ENCODE peak calls at places on chromosomes 7 and 10, in seven cellular contexts. One of them, this sample, is unnamed.

GRCh38 chr7:27714831-27715444 is 25.0 kb upstream of the TAX1BP1 start:
- DNase-seq in H9: no peak
- DNase-seq in H1: no peak
- DNase-seq in mesendoderm: no peak
- DNase-seq in mesenchymal stem cell: no peak
- DNase-seq in trophoblast cell: no peak
- DNase-seq in IMR-90: peak; percentile 66
- DNase-seq in this sample: no peak

GRCh38 chr10:75083972-75084833 is 27.3 kb upstream of the SAMD8 start:
- DNase-seq in mesenchymal stem cell: peak; percentile 17
- DNase-seq in H9: no peak
- DNase-seq in mesendoderm: no peak
- DNase-seq in H1: no peak
- DNase-seq in trophoblast cell: no peak
- DNase-seq in IMR-90: peak; percentile 59
- DNase-seq in this sample: no peak

GRCh38 chr7:17706255-17706654 is 234.0 kb downstream of the SNX13 start:
- DNase-seq in mesendoderm: no peak
- DNase-seq in H1: no peak
- DNase-seq in H9: no peak
- DNase-seq in trophoblast cell: no peak
- DNase-seq in IMR-90: no peak
- DNase-seq in mesenchymal stem cell: no peak
- DNase-seq in this sample: no peak

GRCh38 chr7:156109988-156110387 is 297.7 kb upstream of the SHH start:
- DNase-seq in mesenchymal stem cell: no peak
- DNase-seq in H9: no peak
- DNase-seq in IMR-90: no peak
- DNase-seq in trophoblast cell: no peak
- DNase-seq in mesendoderm: no peak
- DNase-seq in H1: no peak
- DNase-seq in this sample: no peak

GRCh38 chr7:105126436-105126975 is 112.5 kb downstream of the KMT2E start:
- DNase-seq in IMR-90: peak; percentile 30
- DNase-seq in H1: no peak
- DNase-seq in mesendoderm: no peak
- DNase-seq in H9: no peak
- DNase-seq in trophoblast cell: no peak
- DNase-seq in mesenchymal stem cell: no peak
- DNase-seq in this sample: no peak

GRCh38 chr10:33152146-33152545 is 182.3 kb downstream of the NRP1 start:
- DNase-seq in H9: no peak
- DNase-seq in IMR-90: no peak
- DNase-seq in H1: no peak
- DNase-seq in mesendoderm: no peak
- DNase-seq in mesenchymal stem cell: no peak
- DNase-seq in trophoblast cell: no peak
- DNase-seq in this sample: no peak

GRCh38 chr10:122239578-122240257 is 31.4 kb upstream of the BTBD16 start:
- DNase-seq in trophoblast cell: no peak
- DNase-seq in mesenchymal stem cell: no peak
- DNase-seq in H1: no peak
- DNase-seq in IMR-90: peak; percentile 54
- DNase-seq in H9: no peak
- DNase-seq in mesendoderm: peak; percentile 13
- DNase-seq in this sample: no peak

GRCh38 chr7:159105066-159105780 is 39.4 kb downstream of the VIPR2 start:
- DNase-seq in H1: no peak
- DNase-seq in H9: no peak
- DNase-seq in IMR-90: no peak
- DNase-seq in mesendoderm: no peak
- DNase-seq in trophoblast cell: no peak
- DNase-seq in mesenchymal stem cell: no peak
- DNase-seq in this sample: no peak

GRCh38 chr7:28586736-28587135 is 174.4 kb downstream of the CREB5 start:
- DNase-seq in H9: no peak
- DNase-seq in mesenchymal stem cell: no peak
- DNase-seq in trophoblast cell: no peak
- DNase-seq in H1: no peak
- DNase-seq in mesendoderm: no peak
- DNase-seq in IMR-90: no peak
- DNase-seq in this sample: no peak

GRCh38 chr10:99172130-99172738 is 63.4 kb downstream of the HPSE2 start:
- DNase-seq in mesendoderm: peak; percentile 72
- DNase-seq in trophoblast cell: peak; percentile 17
- DNase-seq in IMR-90: peak; percentile 51
- DNase-seq in mesenchymal stem cell: peak; percentile 71
- DNase-seq in H1: peak; percentile 13
- DNase-seq in H9: peak; percentile 63
- DNase-seq in this sample: peak; percentile 43

GRCh38 chr10:46282460-46283216 is 4.2 kb upstream of the ANTXRL start:
- DNase-seq in H1: no peak
- DNase-seq in H9: peak; percentile 64
- DNase-seq in mesendoderm: peak; percentile 91
- DNase-seq in trophoblast cell: peak; percentile 84
- DNase-seq in IMR-90: peak; percentile 62
- DNase-seq in mesenchymal stem cell: peak; percentile 81
- DNase-seq in this sample: peak; percentile 42

GRCh38 chr10:15238553-15239335 is 70.3 kb upstream of the NMT2 start:
- DNase-seq in mesenchymal stem cell: peak; percentile 50
- DNase-seq in IMR-90: peak; percentile 60
- DNase-seq in trophoblast cell: no peak
- DNase-seq in H9: no peak
- DNase-seq in mesendoderm: no peak
- DNase-seq in H1: no peak
- DNase-seq in this sample: no peak

GRCh38 chr10:7789390-7789789 is 1.4 kb downstream of the ATP5F1C start:
- DNase-seq in mesendoderm: peak; percentile 11
- DNase-seq in H1: no peak
- DNase-seq in trophoblast cell: no peak
- DNase-seq in IMR-90: peak; percentile 48
- DNase-seq in mesenchymal stem cell: peak; percentile 46
- DNase-seq in H9: no peak
- DNase-seq in this sample: no peak

GRCh38 chr7:75979361-75980125 is 14.9 kb downstream of the TMEM120A start:
- DNase-seq in H9: no peak
- DNase-seq in mesendoderm: no peak
- DNase-seq in H1: no peak
- DNase-seq in IMR-90: no peak
- DNase-seq in trophoblast cell: no peak
- DNase-seq in mesenchymal stem cell: no peak
- DNase-seq in this sample: no peak

GRCh38 chr10:14617125-14617524 is 157.6 kb downstream of the FAM107B start:
- DNase-seq in IMR-90: no peak
- DNase-seq in mesenchymal stem cell: no peak
- DNase-seq in H1: no peak
- DNase-seq in trophoblast cell: no peak
- DNase-seq in mesendoderm: no peak
- DNase-seq in H9: no peak
- DNase-seq in this sample: no peak

DNA sequence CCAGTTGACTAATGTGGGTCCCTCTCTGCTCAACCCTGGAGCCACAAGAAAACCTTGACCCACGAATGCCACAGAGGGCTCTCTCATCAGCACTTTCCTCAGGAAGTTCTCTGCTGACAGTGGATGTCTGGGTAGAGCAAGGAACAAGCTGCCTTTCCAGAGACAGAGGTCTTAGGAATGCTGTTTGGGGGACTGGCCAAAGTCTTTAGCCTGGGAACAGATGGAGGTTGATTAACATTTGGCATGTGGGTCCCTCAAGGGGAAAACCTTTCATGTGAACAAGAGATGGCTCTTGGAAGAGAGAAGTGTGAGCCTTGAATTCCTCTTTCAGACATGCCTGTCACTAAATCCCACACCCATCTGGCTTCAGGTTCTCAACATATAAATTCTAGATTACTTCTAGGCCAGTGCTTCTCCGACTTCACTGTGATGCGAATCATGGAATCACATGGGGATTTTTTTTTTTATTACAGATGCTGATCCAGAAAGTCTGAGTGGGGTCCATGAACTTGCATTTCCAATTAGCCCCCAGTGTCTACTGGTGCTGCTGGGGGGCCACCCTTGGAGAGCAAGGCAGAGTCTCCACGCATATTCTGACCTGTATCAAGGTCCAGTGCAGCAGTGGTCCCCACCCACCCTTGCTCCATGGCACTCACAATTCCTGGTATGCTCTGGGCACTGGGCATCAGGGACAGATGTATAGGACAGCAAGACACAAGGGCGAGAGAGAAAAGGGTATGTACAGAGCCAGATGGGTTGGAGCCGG is 360.4 kb downstream of the CXCL12 start:
- DNase-seq in IMR-90: no peak
- DNase-seq in mesendoderm: no peak
- DNase-seq in H1: no peak
- DNase-seq in trophoblast cell: no peak
- DNase-seq in mesenchymal stem cell: no peak
- DNase-seq in H9: no peak
- DNase-seq in this sample: no peak
- H3K18ac ChIP-seq in IMR-90: no peak overlapping the region
- H3K18ac ChIP-seq in mesendoderm: no peak overlapping the region
- H3K18ac ChIP-seq in H1: no peak overlapping the region
- H3K18ac ChIP-seq in trophoblast cell: no peak overlapping the region
- H3K18ac ChIP-seq in mesenchymal stem cell: no peak overlapping the region
- H3K18ac ChIP-seq in H9: peak overlapping the region; percentile 30
- H3K18ac ChIP-seq in this sample: peak overlapping the region; percentile 21

DNA sequence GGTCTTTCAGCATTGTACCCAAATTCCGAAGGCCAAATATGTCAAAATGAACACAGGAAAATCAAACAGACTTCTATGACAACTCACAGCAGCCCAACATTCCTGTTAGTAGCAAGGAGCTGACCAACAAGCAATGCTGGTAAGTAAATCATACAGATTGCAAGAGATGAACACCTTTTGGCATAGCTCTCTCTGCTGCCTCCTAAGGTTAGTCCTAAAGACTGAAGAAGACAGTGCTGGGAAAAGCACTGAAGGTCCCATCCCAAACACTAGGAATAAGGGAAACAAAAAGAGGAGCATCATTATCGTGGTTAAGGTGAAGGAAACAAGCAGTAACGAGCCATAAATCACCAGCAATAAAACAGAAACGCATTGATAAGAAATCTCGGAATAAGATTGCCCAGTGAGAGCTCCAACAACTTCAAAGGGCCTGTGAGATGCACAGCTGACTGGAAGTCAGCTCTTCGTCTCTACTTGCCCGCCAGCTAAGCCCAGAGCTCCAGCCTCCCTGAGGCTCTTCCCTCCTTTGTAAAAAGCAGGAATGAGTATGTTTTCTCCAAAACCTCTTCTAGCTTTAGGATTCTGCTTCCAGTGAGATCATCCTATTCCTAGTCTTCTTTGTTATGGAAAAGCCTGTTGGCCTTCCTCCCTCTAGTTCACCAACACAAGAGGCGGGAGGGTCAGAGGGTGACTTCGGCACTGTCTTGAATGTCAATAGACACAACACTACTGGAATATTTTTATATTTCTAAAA is 15.3 kb downstream of the NUDT5 start:
- DNase-seq in H9: peak; percentile 45
- DNase-seq in IMR-90: no peak
- DNase-seq in trophoblast cell: no peak
- DNase-seq in mesenchymal stem cell: no peak
- DNase-seq in mesendoderm: peak; percentile 63
- DNase-seq in H1: peak; percentile 23
- DNase-seq in this sample: no peak
- H3K18ac ChIP-seq in H9: no peak overlapping the region
- H3K18ac ChIP-seq in IMR-90: no peak overlapping the region
- H3K18ac ChIP-seq in trophoblast cell: no peak overlapping the region
- H3K18ac ChIP-seq in mesenchymal stem cell: no peak overlapping the region
- H3K18ac ChIP-seq in mesendoderm: no peak overlapping the region
- H3K18ac ChIP-seq in H1: no peak overlapping the region
- H3K18ac ChIP-seq in this sample: no peak overlapping the region

GRCh38 chr10:48414778-48415177 is 108.3 kb downstream of the MAPK8 start:
- DNase-seq in mesenchymal stem cell: no peak
- DNase-seq in trophoblast cell: no peak
- DNase-seq in mesendoderm: no peak
- DNase-seq in H9: no peak
- DNase-seq in H1: no peak
- DNase-seq in IMR-90: peak; percentile 82
- DNase-seq in this sample: no peak
- H3K18ac ChIP-seq in mesenchymal stem cell: no peak overlapping the region
- H3K18ac ChIP-seq in trophoblast cell: no peak overlapping the region
- H3K18ac ChIP-seq in mesendoderm: no peak overlapping the region
- H3K18ac ChIP-seq in H9: no peak overlapping the region
- H3K18ac ChIP-seq in H1: no peak overlapping the region
- H3K18ac ChIP-seq in IMR-90: no peak overlapping the region
- H3K18ac ChIP-seq in this sample: no peak overlapping the region

DNA sequence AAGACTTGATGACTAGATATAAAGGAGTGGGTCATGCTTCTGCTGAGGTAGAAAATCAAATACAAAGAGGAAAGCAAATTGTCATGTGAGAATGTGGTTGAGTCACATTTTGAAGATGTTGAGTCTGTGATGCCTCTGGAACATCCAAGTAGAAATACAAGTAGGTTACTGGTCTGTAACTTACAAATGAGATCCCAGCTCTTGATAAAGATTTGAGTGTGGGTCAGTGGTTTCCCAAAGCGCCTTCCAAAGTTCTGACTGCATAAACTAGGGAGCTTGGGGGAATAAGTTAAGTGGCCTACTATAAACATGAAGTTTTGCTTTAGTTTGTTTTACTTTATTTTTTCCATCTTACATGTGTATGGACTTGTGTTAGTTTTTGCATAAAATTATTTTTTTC is 144.3 kb upstream of the ETV1 start:
- DNase-seq in mesendoderm: no peak
- DNase-seq in trophoblast cell: peak; percentile 44
- DNase-seq in H1: no peak
- DNase-seq in H9: no peak
- DNase-seq in mesenchymal stem cell: peak; percentile 15
- DNase-seq in IMR-90: no peak
- DNase-seq in this sample: no peak
- H3K18ac ChIP-seq in mesendoderm: no peak overlapping the region
- H3K18ac ChIP-seq in trophoblast cell: no peak overlapping the region
- H3K18ac ChIP-seq in H1: no peak overlapping the region
- H3K18ac ChIP-seq in H9: no peak overlapping the region
- H3K18ac ChIP-seq in mesenchymal stem cell: no peak overlapping the region
- H3K18ac ChIP-seq in IMR-90: no peak overlapping the region
- H3K18ac ChIP-seq in this sample: no peak overlapping the region

GRCh38 chr10:17066000-17066399 is 63.6 kb downstream of the CUBN start:
- DNase-seq in IMR-90: peak; percentile 8
- DNase-seq in mesendoderm: no peak
- DNase-seq in trophoblast cell: no peak
- DNase-seq in mesenchymal stem cell: no peak
- DNase-seq in H9: no peak
- DNase-seq in H1: no peak
- DNase-seq in this sample: no peak
- H3K18ac ChIP-seq in IMR-90: no peak overlapping the region
- H3K18ac ChIP-seq in mesendoderm: no peak overlapping the region
- H3K18ac ChIP-seq in trophoblast cell: no peak overlapping the region
- H3K18ac ChIP-seq in mesenchymal stem cell: no peak overlapping the region
- H3K18ac ChIP-seq in H9: no peak overlapping the region
- H3K18ac ChIP-seq in H1: no peak overlapping the region
- H3K18ac ChIP-seq in this sample: no peak overlapping the region

DNA sequence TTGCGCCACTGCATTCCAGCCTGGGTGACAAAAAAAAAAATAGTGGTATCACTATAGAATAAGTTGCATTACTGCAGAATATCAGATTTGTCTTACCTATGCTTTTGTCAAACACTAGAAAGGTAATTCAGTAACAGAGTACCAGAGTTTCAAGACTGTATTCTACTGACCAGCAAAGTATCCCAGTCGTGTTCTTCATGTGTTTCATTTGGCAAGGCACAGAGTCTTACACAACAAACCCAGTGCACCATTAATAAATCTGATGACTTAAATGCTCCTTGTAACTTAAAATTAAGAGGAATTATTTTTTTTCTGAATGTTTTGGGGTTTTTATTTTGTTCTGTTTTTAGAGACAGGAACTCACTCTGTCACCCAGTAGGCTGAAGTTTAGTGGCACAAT is 34.4 kb upstream of the PBLD start:
- DNase-seq in mesenchymal stem cell: no peak
- DNase-seq in IMR-90: no peak
- DNase-seq in trophoblast cell: peak; percentile 7
- DNase-seq in mesendoderm: no peak
- DNase-seq in H1: no peak
- DNase-seq in H9: no peak
- DNase-seq in this sample: no peak
- H3K18ac ChIP-seq in mesenchymal stem cell: no peak overlapping the region
- H3K18ac ChIP-seq in IMR-90: no peak overlapping the region
- H3K18ac ChIP-seq in trophoblast cell: no peak overlapping the region
- H3K18ac ChIP-seq in mesendoderm: no peak overlapping the region
- H3K18ac ChIP-seq in H1: no peak overlapping the region
- H3K18ac ChIP-seq in H9: no peak overlapping the region
- H3K18ac ChIP-seq in this sample: no peak overlapping the region